ENCODE peak calls at places on chromosomes 2 and 18, in five cellular contexts. One of them, this sample, is unnamed.

GRCh38 chr2:54676656-54677055 is 46.8 kb upstream of the EML6 start:
- DNase-seq in stimulated activated CD4-positive, alpha-beta T cell treated with anti-CD3 and anti-CD28 coated beads, Interleukin-12 subunit alpha, Interleukin-12 subunit beta, amount 100 ng/mL, for 48 hours: no peak
- DNase-seq in activated T-cell treated with anti-CD3 and anti-CD28 coated beads, Interleukin-2, amount 50 U/mL, for 1 hour: no peak
- DNase-seq in AG09319: no peak
- DNase-seq in HepG2: no peak
- DNase-seq in this sample: no peak

GRCh38 chr2:126790987-126791780 is 107.5 kb upstream of the TEX51 start:
- DNase-seq in stimulated activated CD4-positive, alpha-beta T cell treated with anti-CD3 and anti-CD28 coated beads, Interleukin-12 subunit alpha, Interleukin-12 subunit beta, amount 100 ng/mL, for 48 hours: no peak
- DNase-seq in activated T-cell treated with anti-CD3 and anti-CD28 coated beads, Interleukin-2, amount 50 U/mL, for 1 hour: no peak
- DNase-seq in AG09319: no peak
- DNase-seq in HepG2: no peak
- DNase-seq in this sample: no peak

GRCh38 chr2:110903548-110903947 is 171.2 kb downstream of the ACOXL start:
- DNase-seq in stimulated activated CD4-positive, alpha-beta T cell treated with anti-CD3 and anti-CD28 coated beads, Interleukin-12 subunit alpha, Interleukin-12 subunit beta, amount 100 ng/mL, for 48 hours: no peak
- DNase-seq in activated T-cell treated with anti-CD3 and anti-CD28 coated beads, Interleukin-2, amount 50 U/mL, for 1 hour: no peak
- DNase-seq in AG09319: no peak
- DNase-seq in HepG2: no peak
- DNase-seq in this sample: no peak

GRCh38 chr2:234967201-234967873 is 15.5 kb downstream of the SH3BP4 start:
- DNase-seq in stimulated activated CD4-positive, alpha-beta T cell treated with anti-CD3 and anti-CD28 coated beads, Interleukin-12 subunit alpha, Interleukin-12 subunit beta, amount 100 ng/mL, for 48 hours: no peak
- DNase-seq in activated T-cell treated with anti-CD3 and anti-CD28 coated beads, Interleukin-2, amount 50 U/mL, for 1 hour: no peak
- DNase-seq in AG09319: no peak
- DNase-seq in HepG2: no peak
- DNase-seq in this sample: no peak

GRCh38 chr2:207777124-207777523 is 7.4 kb upstream of the FZD5 start:
- DNase-seq in stimulated activated CD4-positive, alpha-beta T cell treated with anti-CD3 and anti-CD28 coated beads, Interleukin-12 subunit alpha, Interleukin-12 subunit beta, amount 100 ng/mL, for 48 hours: no peak
- DNase-seq in activated T-cell treated with anti-CD3 and anti-CD28 coated beads, Interleukin-2, amount 50 U/mL, for 1 hour: no peak
- DNase-seq in AG09319: no peak
- DNase-seq in HepG2: no peak
- DNase-seq in this sample: peak

GRCh38 chr18:59458575-59458974 is 99.5 kb upstream of the LMAN1 start:
- DNase-seq in stimulated activated CD4-positive, alpha-beta T cell treated with anti-CD3 and anti-CD28 coated beads, Interleukin-12 subunit alpha, Interleukin-12 subunit beta, amount 100 ng/mL, for 48 hours: no peak
- DNase-seq in activated T-cell treated with anti-CD3 and anti-CD28 coated beads, Interleukin-2, amount 50 U/mL, for 1 hour: no peak
- DNase-seq in AG09319: no peak
- DNase-seq in HepG2: no peak
- DNase-seq in this sample: no peak

GRCh38 chr2:157782057-157782845 is 93.9 kb downstream of the ACVR1 start:
- DNase-seq in stimulated activated CD4-positive, alpha-beta T cell treated with anti-CD3 and anti-CD28 coated beads, Interleukin-12 subunit alpha, Interleukin-12 subunit beta, amount 100 ng/mL, for 48 hours: no peak
- DNase-seq in activated T-cell treated with anti-CD3 and anti-CD28 coated beads, Interleukin-2, amount 50 U/mL, for 1 hour: no peak
- DNase-seq in AG09319: no peak
- DNase-seq in HepG2: peak
- DNase-seq in this sample: no peak

GRCh38 chr2:203685081-203685621 is 21.3 kb upstream of the CD28 start:
- DNase-seq in stimulated activated CD4-positive, alpha-beta T cell treated with anti-CD3 and anti-CD28 coated beads, Interleukin-12 subunit alpha, Interleukin-12 subunit beta, amount 100 ng/mL, for 48 hours: no peak
- DNase-seq in activated T-cell treated with anti-CD3 and anti-CD28 coated beads, Interleukin-2, amount 50 U/mL, for 1 hour: no peak
- DNase-seq in AG09319: peak
- DNase-seq in HepG2: no peak
- DNase-seq in this sample: no peak

GRCh38 chr2:30653847-30654246 is 153.4 kb downstream of the CAPN13 start:
- DNase-seq in stimulated activated CD4-positive, alpha-beta T cell treated with anti-CD3 and anti-CD28 coated beads, Interleukin-12 subunit alpha, Interleukin-12 subunit beta, amount 100 ng/mL, for 48 hours: no peak
- DNase-seq in activated T-cell treated with anti-CD3 and anti-CD28 coated beads, Interleukin-2, amount 50 U/mL, for 1 hour: no peak
- DNase-seq in AG09319: no peak
- DNase-seq in HepG2: no peak
- DNase-seq in this sample: no peak

GRCh38 chr2:97751752-97752151 is 38.4 kb downstream of the ZAP70 start:
- DNase-seq in stimulated activated CD4-positive, alpha-beta T cell treated with anti-CD3 and anti-CD28 coated beads, Interleukin-12 subunit alpha, Interleukin-12 subunit beta, amount 100 ng/mL, for 48 hours: no peak
- DNase-seq in activated T-cell treated with anti-CD3 and anti-CD28 coated beads, Interleukin-2, amount 50 U/mL, for 1 hour: no peak
- DNase-seq in AG09319: no peak
- DNase-seq in HepG2: no peak
- DNase-seq in this sample: no peak

GRCh38 chr2:59529738-59530137 is 1023.7 kb downstream of the BCL11A start:
- DNase-seq in stimulated activated CD4-positive, alpha-beta T cell treated with anti-CD3 and anti-CD28 coated beads, Interleukin-12 subunit alpha, Interleukin-12 subunit beta, amount 100 ng/mL, for 48 hours: no peak
- DNase-seq in activated T-cell treated with anti-CD3 and anti-CD28 coated beads, Interleukin-2, amount 50 U/mL, for 1 hour: no peak
- DNase-seq in AG09319: no peak
- DNase-seq in HepG2: no peak
- DNase-seq in this sample: no peak